ENCODE peak calls at places on chromosomes 5 and 9, in eight cellular contexts. G is GM13976, P is brain microvascular endothelial cell, S is sigmoid colon, K is mesothelial cell of epicardium, W is kidney, U is fibroblast of pulmonary artery, N is upper lobe of right lung. O is an unnamed sample.

GRCh38 chr5:177336112-177336511 is 15.4 kb downstream of the LMAN2 start:
- DNase-seq in S (no peak), P (no peak), G (no peak), W (peak; percentile 46), K (no peak), N (no peak), U (peak; percentile 15), O (no peak)

GRCh38 chr5:10140195-10140973 is 109.3 kb downstream of the ATPSCKMT start:
- DNase-seq in G (no peak), W (no peak), N (no peak), U (peak; percentile 6), S (no peak), K (no peak), P (no peak), O (no peak)

GRCh38 chr9:108417726-108418125 is 438.1 kb downstream of the ACTL7B start:
- DNase-seq in G (no peak), U (peak; percentile 12), N (no peak), K (no peak), S (no peak), P (no peak), W (no peak), O (no peak)

GRCh38 chr5:600551-601541 is 11.3 kb upstream of the CEP72 start:
- DNase-seq in S (peak; percentile 49), K (no peak), P (no peak), N (no peak), U (no peak), G (no peak), W (no peak), O (no peak)

GRCh38 chr9:17018001-17018491 is 116.8 kb upstream of the CNTLN start:
- DNase-seq in N (no peak), S (peak; percentile 68), G (no peak), W (peak; percentile 39), P (peak; percentile 7), U (peak; percentile 16), K (no peak), O (no peak)

GRCh38 chr5:179142434-179143198 is 82.4 kb downstream of the ZNF354C start:
- DNase-seq in U (peak; percentile 82), S (no peak), W (no peak), P (peak; percentile 68), G (no peak), K (no peak), N (no peak), O (no peak)

GRCh38 chr9:696332-697090 is 145.0 kb upstream of the DMRT1 start:
- DNase-seq in W (no peak), G (no peak), N (no peak), P (peak; percentile 71), S (peak; percentile 88), U (peak; percentile 74), K (no peak), O (no peak)

GRCh38 chr9:34961574-34962480 is 3.7 kb downstream of the PHF24 start:
- DNase-seq in N (no peak), U (peak; percentile 84), S (no peak), P (peak; percentile 23), G (no peak), K (no peak), W (no peak), O (no peak)

GRCh38 chr5:15502208-15502607 is 2.2 kb downstream of the FBXL7 start:
- DNase-seq in P (peak; percentile 43), U (peak; percentile 64), K (no peak), W (no peak), S (no peak), N (no peak), G (no peak), O (no peak)

GRCh38 chr5:77993141-77993540 is 217.0 kb upstream of the TBCA start:
- DNase-seq in U (no peak), G (no peak), P (no peak), N (no peak), W (no peak), S (no peak), K (no peak), O (no peak)

GRCh38 chr5:83360573-83360972 is 111.0 kb upstream of the VCAN start:
- DNase-seq in U (no peak), G (no peak), W (no peak), S (no peak), K (no peak), P (no peak), N (no peak), O (no peak)

GRCh38 chr5:6235726-6236125 is 142.6 kb downstream of the MED10 start:
- DNase-seq in P (no peak), S (no peak), G (no peak), N (no peak), K (no peak), U (no peak), W (no peak), O (no peak)

GRCh38 chr5:177132504-177133118 is 962 bp upstream of the NSD1 start:
- DNase-seq in U (no peak), W (peak; percentile 86), S (peak; percentile 63), N (no peak), P (no peak), K (peak; percentile 36), G (peak; percentile 61), O (no peak)

GRCh38 chr5:159084053-159084452 is 15.7 kb downstream of the EBF1 start:
- DNase-seq in N (no peak), K (no peak), W (no peak), G (peak; percentile 35), P (no peak), S (no peak), U (no peak), O (no peak)

GRCh38 chr5:151772029-151772867 is 494 bp downstream of the G3BP1 start:
- DNase-seq in S (peak; percentile 74), K (no peak), N (peak; percentile 71), U (peak; percentile 34), G (peak; percentile 47), P (no peak), W (peak; percentile 86), O (no peak)

GRCh38 chr5:88203977-88204735 is 64.5 kb downstream of the TMEM161B start:
- DNase-seq in S (no peak), N (no peak), P (peak; percentile 12), W (no peak), U (no peak), G (peak; percentile 34), K (no peak), O (peak; percentile 51)

GRCh38 chr9:34328500-34328982 is 527 bp downstream of the KIF24 start:
- DNase-seq in U (peak; percentile 26), K (no peak), N (no peak), S (no peak), P (no peak), G (no peak), W (no peak), O (no peak)

DNA sequence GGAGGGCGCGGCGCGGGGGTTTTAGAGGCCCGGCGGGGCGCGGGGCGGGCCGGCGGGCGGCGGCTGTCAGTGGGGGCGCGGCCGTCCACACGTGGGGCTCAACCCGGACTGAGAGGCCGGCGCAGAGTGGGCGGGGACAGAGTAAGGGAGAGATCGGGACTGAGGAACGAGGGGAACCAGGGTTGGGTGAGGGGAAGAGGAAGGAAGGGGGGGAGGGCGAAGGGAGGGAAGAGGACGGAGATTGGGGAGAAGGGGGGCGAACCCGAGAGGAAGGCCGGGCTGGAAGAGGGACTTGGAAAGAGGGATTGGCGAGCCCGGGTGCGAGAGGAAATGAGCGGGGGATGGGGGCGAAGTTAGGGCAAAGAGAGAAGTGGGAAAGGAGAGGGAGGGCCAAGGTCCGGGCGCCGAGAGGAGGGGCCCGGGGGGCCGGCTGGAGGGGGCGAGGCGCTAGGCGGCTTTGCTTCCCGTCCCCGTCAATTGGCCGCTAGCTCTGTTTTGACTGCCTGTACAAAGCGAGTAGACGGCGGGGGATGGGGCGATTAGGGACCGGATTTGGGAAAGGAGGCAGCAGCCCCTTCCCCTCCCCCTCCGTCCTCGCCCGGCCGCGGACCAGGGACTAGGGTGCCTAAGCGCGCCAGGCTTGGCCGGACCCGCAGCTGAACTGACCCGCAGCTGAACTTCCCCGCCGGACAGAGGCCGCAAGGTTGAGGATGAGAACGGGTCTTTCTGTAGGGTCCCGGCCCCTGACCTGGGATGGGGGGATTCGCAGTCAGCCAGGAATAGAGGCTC is 398 bp upstream of the FBN2 start:
- DNase-seq in U (peak; percentile 91), P (peak; percentile 78), N (peak; percentile 73), S (peak; percentile 73), G (peak; percentile 19), K (peak; percentile 76), W (peak; percentile 74), O (no peak)
- TF ChIP-seq CTCF in U (no peak), P (no peak), N (no peak), S (no peak), G (no peak), K (no peak), W (no peak), O (no peak)

GRCh38 chr9:125410522-125410894 is 148.9 kb downstream of the GAPVD1 start:
- DNase-seq in U (no peak), N (no peak), P (no peak), S (no peak), K (no peak), G (no peak), W (no peak), O (no peak)
- TF ChIP-seq CTCF in U (no peak), N (no peak), P (no peak), S (no peak), K (no peak), G (no peak), W (no peak), O (no peak)

DNA sequence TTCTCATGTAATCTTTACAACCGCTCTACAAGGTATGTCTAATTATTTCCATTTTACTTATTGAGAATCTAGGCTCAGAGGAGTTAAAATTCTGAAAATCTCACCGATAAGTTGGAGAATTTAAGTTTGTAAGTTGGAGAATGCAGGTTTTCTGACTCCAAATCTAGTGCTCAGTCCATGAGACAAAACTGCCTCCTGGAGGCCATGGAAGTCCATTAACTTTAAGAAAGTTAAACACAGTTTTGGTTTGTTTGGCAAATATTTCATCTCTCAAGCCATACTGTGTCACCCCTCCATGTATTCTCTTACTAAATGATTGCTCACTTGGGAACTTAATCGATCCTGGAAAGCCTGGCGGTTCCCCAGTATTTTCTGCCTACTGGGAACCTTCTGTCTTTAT is 52.6 kb downstream of the INIP start:
- DNase-seq in U (peak; percentile 41), W (no peak), K (no peak), N (no peak), S (no peak), G (no peak), P (no peak), O (no peak)
- TF ChIP-seq CTCF in U (peak; percentile 27), W (peak; percentile 15), K (no peak), N (peak; percentile 18), S (no peak), G (peak; percentile 40), P (peak; percentile 33), O (no peak)

DNA sequence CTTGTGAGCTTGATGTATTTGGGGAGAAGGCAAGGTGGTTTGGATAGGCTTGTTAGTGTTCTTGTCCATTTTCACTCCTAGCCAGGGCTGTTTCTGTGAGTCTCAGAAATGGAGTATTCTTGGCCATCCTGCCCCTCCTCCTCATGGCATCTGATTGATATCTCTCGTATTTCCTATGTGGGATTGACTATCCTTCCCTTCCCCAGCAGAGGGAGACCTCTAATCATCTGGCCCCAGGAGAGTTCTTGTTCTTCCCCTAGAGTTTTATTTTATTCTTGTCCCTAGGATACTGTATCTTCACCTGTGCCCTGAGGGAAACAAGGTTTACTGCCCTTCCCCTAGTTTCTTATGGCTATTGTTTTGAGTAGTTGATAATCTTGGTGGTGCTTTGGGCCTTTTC is 114.4 kb downstream of the VPS13A start:
- DNase-seq in G (no peak), P (peak; percentile 49), K (no peak), U (peak; percentile 50), S (no peak), W (no peak), N (no peak), O (no peak)
- TF ChIP-seq CTCF in G (no peak), P (peak; percentile 75), K (no peak), U (peak; percentile 55), S (no peak), W (no peak), N (peak; percentile 32), O (no peak)

O was measured in natural killer cell.